ENCODE peak calls at places on chromosomes 1 and 21, in eight cellular contexts. X is psoas muscle; P is heart left ventricle; T is tibial nerve; Z is neural progenitor cell; S is naive thymus-derived CD4-positive, alpha-beta T cell; B is CD8-positive, alpha-beta T cell; K is left lung. M is an unnamed sample.

GRCh38 chr1:13805431-13805830 is 105.4 kb downstream of the PRDM2 start:
- DNase-seq in X (no peak), P (no peak), T (no peak), Z (no peak), S (no peak), B (no peak), K (no peak), M (no peak)

GRCh38 chr21:39336457-39337008 is 12.4 kb downstream of the HMGN1 start:
- DNase-seq in X (no peak), P (no peak), T (no peak), Z (no peak), S (no peak), B (no peak), K (no peak), M (no peak)

GRCh38 chr1:60427701-60428100 is 354.1 kb upstream of the C1orf87 start:
- DNase-seq in X (no peak), P (no peak), T (no peak), Z (no peak), S (no peak), B (no peak), K (no peak), M (no peak)

GRCh38 chr1:70706381-70707173 is 295.5 kb downstream of the CTH start:
- DNase-seq in X (no peak), P (peak; percentile 52), T (no peak), Z (peak; percentile 69), S (no peak), B (no peak), K (peak; percentile 31), M (no peak)

GRCh38 chr1:43008425-43009108 is 49.9 kb upstream of the SLC2A1 start:
- DNase-seq in X (no peak), P (no peak), T (peak; percentile 33), Z (peak; percentile 97), S (no peak), B (no peak), K (no peak), M (no peak)

GRCh38 chr1:25033030-25033827 is 103.2 kb upstream of the RUNX3 start:
- DNase-seq in X (no peak), P (peak; percentile 45), T (no peak), Z (no peak), S (no peak), B (no peak), K (no peak), M (no peak)

GRCh38 chr1:112011231-112011630 is 21.8 kb upstream of the KCND3 start:
- DNase-seq in X (no peak), P (no peak), T (no peak), Z (no peak), S (no peak), B (no peak), K (no peak), M (no peak)

GRCh38 chr1:171762143-171762563 is 19.3 kb upstream of the METTL13 start:
- DNase-seq in X (no peak), P (no peak), T (no peak), Z (no peak), S (no peak), B (no peak), K (no peak), M (no peak)

GRCh38 chr1:219329606-219330005 is 155.9 kb downstream of the LYPLAL1 start:
- DNase-seq in X (no peak), P (no peak), T (no peak), Z (no peak), S (no peak), B (no peak), K (no peak), M (no peak)

GRCh38 chr1:176119549-176119948 is 87.5 kb downstream of the COP1 start:
- DNase-seq in X (no peak), P (no peak), T (no peak), Z (no peak), S (no peak), B (no peak), K (no peak), M (no peak)

GRCh38 chr1:228768345-228768717 is 33.1 kb downstream of the RHOU start:
- DNase-seq in X (no peak), P (no peak), T (no peak), Z (no peak), S (no peak), B (no peak), K (no peak), M (no peak)

GRCh38 chr1:228772516-228773212 is 37.4 kb downstream of the RHOU start:
- DNase-seq in X (no peak), P (no peak), T (no peak), Z (no peak), S (no peak), B (no peak), K (no peak), M (no peak)

GRCh38 chr1:228766788-228767187 is 31.5 kb downstream of the RHOU start:
- DNase-seq in X (no peak), P (no peak), T (no peak), Z (no peak), S (no peak), B (no peak), K (no peak), M (no peak)

GRCh38 chr1:228767636-228768344 is 32.5 kb downstream of the RHOU start:
- DNase-seq in X (no peak), P (no peak), T (no peak), Z (no peak), S (no peak), B (no peak), K (no peak), M (no peak)

GRCh38 chr1:228770779-228771223 is 35.5 kb downstream of the RHOU start:
- DNase-seq in X (no peak), P (no peak), T (no peak), Z (no peak), S (no peak), B (no peak), K (no peak), M (no peak)
- H3K27ac ChIP-seq in X (no peak overlapping the region), P (no peak overlapping the region), T (no peak overlapping the region), Z (no peak overlapping the region), S (no peak overlapping the region), B (no peak overlapping the region), K (no peak overlapping the region), M (no peak overlapping the region)

GRCh38 chr1:235411489-235412486 is 44.6 kb downstream of the TBCE start:
- DNase-seq in X (no peak), P (no peak), T (no peak), Z (no peak), S (no peak), B (no peak), K (no peak), M (peak; percentile 61)
- H3K36me3 ChIP-seq in X (no peaks in the 10 kb centered on the region), P (peaks cover 5% of the 10 kb centered on the region), T (no peaks in the 10 kb centered on the region), Z (no peaks in the 10 kb centered on the region), S (no peaks in the 10 kb centered on the region), B (no peaks in the 10 kb centered on the region), K (peaks cover 11% of the 10 kb centered on the region), M (no peaks in the 10 kb centered on the region)

GRCh38 chr1:151946366-151946764 is 37.1 kb upstream of the THEM4 start:
- DNase-seq in X (no peak), P (no peak), T (no peak), Z (no peak), S (no peak), B (no peak), K (no peak), M (no peak)

GRCh38 chr1:151944110-151944858 is 35.0 kb upstream of the THEM4 start:
- DNase-seq in X (no peak), P (no peak), T (no peak), Z (no peak), S (no peak), B (no peak), K (no peak), M (no peak)

GRCh38 chr1:151947140-151947539 is 37.8 kb upstream of the THEM4 start:
- DNase-seq in X (no peak), P (no peak), T (no peak), Z (no peak), S (no peak), B (no peak), K (no peak), M (no peak)

GRCh38 chr1:151944859-151945575 is 35.7 kb upstream of the THEM4 start:
- DNase-seq in X (no peak), P (no peak), T (no peak), Z (no peak), S (no peak), B (no peak), K (no peak), M (no peak)

DNA sequence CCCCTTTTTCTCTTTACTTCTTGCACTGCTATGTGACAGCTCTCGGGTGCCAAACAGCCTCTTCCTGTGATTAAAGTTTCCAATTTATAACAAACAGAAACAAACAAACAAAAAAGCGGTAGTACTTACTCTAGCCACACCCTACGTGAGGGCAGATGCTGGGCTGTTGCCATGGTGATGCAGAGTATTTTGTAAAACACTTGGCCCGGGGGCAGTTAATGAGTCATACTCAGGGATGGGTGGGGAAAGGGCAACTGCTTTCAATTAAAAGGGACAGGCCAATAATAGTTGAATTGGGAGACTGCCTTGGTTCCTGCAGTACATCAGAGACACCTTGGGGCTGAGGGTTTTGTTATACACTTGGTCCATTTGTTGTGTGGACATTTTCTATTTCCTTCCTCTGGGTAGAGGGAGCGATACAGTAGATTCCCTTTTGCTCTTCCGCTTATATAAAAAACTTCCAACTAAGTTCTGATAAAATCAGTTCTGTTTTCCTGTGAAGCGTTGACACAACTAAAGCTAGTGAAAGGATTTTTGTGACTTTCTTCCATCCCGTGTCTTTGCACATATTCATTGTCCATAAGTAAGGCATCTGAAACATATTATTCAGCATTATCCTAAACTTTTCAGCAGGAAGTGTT is 36.5 kb upstream of the THEM4 start:
- DNase-seq in X (peak; percentile 88), P (peak; percentile 82), T (peak; percentile 91), Z (peak; percentile 16), S (peak; percentile 70), B (peak; percentile 74), K (peak; percentile 90), M (peak; percentile 83)
- H3K27ac ChIP-seq in X (peak overlapping the region; percentile 61), P (peak overlapping the region; percentile 82), T (peak overlapping the region; percentile 62), Z (no peak overlapping the region), S (no peak overlapping the region), B (peak overlapping the region; percentile 34), K (peak overlapping the region; percentile 94), M (peak overlapping the region; percentile 68)

GRCh38 chr1:44316231-44316759 is 38.8 kb downstream of the ERI3 start:
- DNase-seq in X (no peak), P (no peak), T (no peak), Z (peak; percentile 52), S (no peak), B (no peak), K (no peak), M (no peak)

GRCh38 chr1:44313265-44313918 is 41.7 kb downstream of the ERI3 start:
- DNase-seq in X (no peak), P (no peak), T (no peak), Z (no peak), S (no peak), B (no peak), K (no peak), M (no peak)

GRCh38 chr1:44312652-44313196 is 42.3 kb downstream of the ERI3 start:
- DNase-seq in X (no peak), P (no peak), T (no peak), Z (peak; percentile 59), S (no peak), B (no peak), K (no peak), M (no peak)

GRCh38 chr1:44315521-44315920 is 39.5 kb downstream of the ERI3 start:
- DNase-seq in X (no peak), P (no peak), T (no peak), Z (peak; percentile 61), S (no peak), B (no peak), K (no peak), M (no peak)

DNA sequence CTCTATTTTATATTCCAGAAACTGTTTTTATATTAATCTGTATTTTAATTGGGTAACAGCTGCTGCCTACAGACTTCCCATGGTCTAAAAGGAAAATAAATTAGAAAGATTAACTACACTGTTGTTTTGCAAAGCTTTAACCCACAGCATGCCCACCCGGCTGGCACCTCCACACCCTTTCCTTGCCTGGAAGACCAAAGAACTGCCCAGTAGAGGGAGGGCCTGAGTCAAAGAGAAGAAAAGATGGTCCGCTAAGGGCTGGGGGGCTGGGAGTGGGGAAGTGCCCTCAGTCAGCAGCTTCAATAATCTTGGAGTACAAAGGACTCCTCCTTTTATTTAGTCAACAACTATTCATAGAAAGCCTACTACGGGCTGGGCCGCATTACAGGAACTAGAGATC is 40.7 kb downstream of the ERI3 start:
- DNase-seq in X (no peak), P (no peak), T (no peak), Z (peak; percentile 26), S (no peak), B (no peak), K (no peak), M (no peak)
- H3K36me3 ChIP-seq in X (peaks cover 9% of the 10 kb centered on the region), P (peaks cover 84% of the 10 kb centered on the region), T (peaks cover 12% of the 10 kb centered on the region), Z (no peaks in the 10 kb centered on the region), S (peaks cover 5% of the 10 kb centered on the region), B (peaks cover 43% of the 10 kb centered on the region), K (peaks cover 82% of the 10 kb centered on the region), M (no peaks in the 10 kb centered on the region)

M was measured in gastrocnemius medialis.